ENCODE peak calls at places on chromosomes 7 and 10, in four cellular contexts. W is AG09309, L is OCI-LY7, J is body of pancreas. Q is an unnamed sample.

GRCh38 chr7:14579971-14580370 is 322.6 kb downstream of the DGKB start:
- DNase-seq in W (no peak), L (no peak), J (no peak), Q (no peak)

GRCh38 chr10:75379234-75379724 is 22.3 kb downstream of the ZNF503 start:
- DNase-seq in W (peak), L (no peak), J (no peak), Q (no peak)

GRCh38 chr10:18523025-18523424 is 128.4 kb downstream of the NSUN6 start:
- DNase-seq in W (no peak), L (no peak), J (no peak), Q (no peak)

GRCh38 chr7:12951397-12951801 is 264.0 kb downstream of the ARL4A start:
- DNase-seq in W (no peak), L (no peak), J (no peak), Q (no peak)

GRCh38 chr10:4453950-4454349 is 372.1 kb upstream of the AKR1E2 start:
- DNase-seq in W (no peak), L (no peak), J (no peak), Q (no peak)

GRCh38 chr10:76631054-76631453 is 1006.6 kb downstream of the KCNMA1 start:
- DNase-seq in W (no peak), L (no peak), J (no peak), Q (no peak)

GRCh38 chr7:105990726-105991465 is 27.8 kb downstream of the CDHR3 start:
- DNase-seq in W (no peak), L (no peak), J (no peak), Q (no peak)

GRCh38 chr10:14820010-14820774 is 17.6 kb downstream of the CDNF start:
- DNase-seq in W (peak), L (no peak), J (no peak), Q (no peak)

GRCh38 chr7:20794676-20795075 is 8.0 kb upstream of the SP8 start:
- DNase-seq in W (no peak), L (no peak), J (no peak), Q (no peak)

GRCh38 chr10:127886371-127887051 is 6.2 kb downstream of the CLRN3 start:
- DNase-seq in W (no peak), L (no peak), J (no peak), Q (no peak)

GRCh38 chr10:30747633-30748032 is 118.1 kb upstream of the LYZL2 start:
- DNase-seq in W (no peak), L (no peak), J (no peak), Q (no peak)

GRCh38 chr7:50660830-50661175 is 95.6 kb upstream of the DDC start:
- DNase-seq in W (no peak), L (no peak), J (no peak), Q (no peak)

GRCh38 chr7:140625908-140626868 is 14.4 kb downstream of the DENND2A start:
- DNase-seq in W (peak), L (no peak), J (peak), Q (peak)

GRCh38 chr7:52260046-52260665 is 775.3 kb upstream of the POM121L12 start:
- DNase-seq in W (no peak), L (no peak), J (no peak), Q (no peak)

DNA sequence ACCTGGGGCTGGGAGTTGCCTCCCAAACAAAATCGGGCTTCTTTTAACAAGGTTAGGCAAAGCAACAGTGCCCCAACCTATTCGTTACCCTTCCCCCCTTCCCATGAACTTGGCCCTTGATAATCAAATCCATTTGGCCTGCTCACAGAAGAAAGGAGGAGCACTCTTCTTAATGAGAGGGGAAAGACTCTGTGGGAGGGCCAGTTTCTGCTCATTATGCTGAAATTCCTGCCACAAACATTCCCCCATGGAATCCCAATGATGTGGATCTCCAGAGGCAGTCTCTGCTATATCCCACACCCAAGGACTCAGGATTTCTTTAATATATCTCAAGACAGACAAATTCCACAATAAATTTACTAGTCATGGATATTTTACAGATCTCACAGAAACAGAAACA is 43.0 kb downstream of the LSM5 start:
- DNase-seq in W (no peak), L (no peak), J (no peak), Q (no peak)
- TF ChIP-seq CTCF in W (no peak), L (no peak), J (no peak), Q (no peak)

DNA sequence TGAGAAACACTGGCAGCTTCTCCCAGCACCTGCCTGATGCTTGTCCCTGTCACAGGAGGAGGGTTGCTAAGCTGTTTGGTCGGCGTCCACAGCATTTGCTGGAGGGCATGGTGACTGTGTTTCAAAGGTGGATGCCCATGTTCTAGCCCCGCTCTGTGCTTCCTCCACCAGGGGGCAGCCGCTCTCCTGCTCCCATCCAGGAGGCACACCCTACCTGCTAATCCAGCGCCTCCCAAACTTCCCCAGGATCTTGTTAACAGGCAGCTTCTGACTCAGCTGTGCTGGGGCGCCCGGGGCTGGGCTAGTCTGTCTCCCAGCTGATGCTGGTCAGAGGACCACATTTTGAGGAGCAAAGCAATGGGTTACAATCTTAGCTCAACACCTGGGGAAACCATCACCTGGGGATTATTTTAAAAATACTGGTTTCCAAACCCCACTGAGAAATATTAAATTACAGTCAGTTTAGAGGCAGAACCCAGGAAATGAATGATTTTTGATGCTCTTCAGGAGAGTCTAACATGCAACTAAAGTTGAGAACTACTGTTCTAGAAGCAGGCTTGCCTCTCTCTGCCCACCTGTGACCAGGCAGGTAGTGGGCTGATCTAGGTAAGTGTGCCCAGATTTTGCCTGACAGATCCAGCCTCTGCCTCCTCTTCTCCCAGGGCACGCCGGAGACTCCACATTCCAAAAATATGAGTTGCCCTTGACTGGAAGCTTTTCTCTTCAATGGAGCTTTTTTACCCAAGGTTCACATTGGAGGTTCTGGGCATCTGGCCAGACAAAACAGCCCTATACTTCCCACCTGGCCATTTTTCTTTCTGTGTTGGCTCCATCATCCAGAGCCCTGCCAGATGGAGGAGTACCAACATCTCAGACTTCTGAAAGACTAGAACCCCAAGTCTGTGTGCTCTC is 92.7 kb upstream of the GPR26 start:
- DNase-seq in W (no peak), L (peak), J (peak), Q (peak)
- TF ChIP-seq CTCF in W (peak), L (peak), J (peak), Q (peak)

DNA sequence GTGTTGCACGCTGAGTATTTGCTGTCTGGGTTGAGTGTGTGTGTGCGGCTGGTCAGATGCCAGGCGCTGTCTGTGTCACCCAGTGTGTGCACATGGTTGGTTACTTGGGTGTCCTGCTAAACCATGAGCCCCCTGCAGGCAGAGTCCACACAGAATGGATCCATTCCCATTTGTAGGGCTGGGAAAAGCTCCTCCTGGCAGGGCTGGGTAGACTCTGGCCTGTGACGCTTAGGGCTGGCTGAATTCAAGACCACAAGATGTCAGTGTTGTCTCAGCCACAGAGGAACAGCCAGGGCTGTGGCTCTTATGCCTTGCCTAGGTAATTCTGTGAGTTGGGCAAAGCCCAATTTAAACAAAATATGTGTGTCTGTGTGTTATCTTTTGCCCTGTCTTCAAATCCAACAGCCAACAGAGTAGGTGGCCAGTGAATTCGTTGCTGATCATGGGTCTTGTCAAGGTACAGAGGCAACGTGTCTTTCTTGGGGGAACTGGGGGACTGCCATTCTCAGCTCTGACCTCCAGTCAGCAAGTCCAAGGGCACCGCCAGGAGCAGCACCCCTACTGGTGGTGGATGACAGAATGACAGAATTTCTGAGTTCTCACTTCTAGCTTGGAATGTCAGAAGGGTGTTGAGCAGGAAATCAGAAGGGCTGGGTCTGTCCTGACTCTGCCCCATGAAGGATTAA is 285.1 kb downstream of the CCSER2 start:
- DNase-seq in W (no peak), L (peak), J (peak), Q (peak)
- TF ChIP-seq CTCF in W (peak), L (peak), J (peak), Q (peak)

DNA sequence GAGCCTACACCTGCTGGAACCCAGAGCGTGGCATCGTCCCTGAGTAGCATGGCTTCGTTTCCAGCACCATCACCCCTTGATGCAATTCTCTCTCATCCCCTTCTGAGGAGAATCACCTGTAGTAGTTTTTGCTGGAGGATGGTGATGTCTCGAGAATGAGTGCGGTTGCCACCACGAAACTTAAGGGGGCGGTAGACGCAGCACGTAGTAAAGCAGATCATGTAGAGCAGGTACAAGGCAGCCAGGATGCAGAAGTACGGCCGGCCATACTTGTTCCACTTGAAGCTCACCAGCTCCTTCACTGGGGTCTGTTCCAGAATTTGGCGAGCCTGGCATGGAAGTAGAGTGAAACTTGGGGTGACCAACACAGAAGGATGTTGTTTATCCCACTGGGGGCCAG is 8.1 kb downstream of the TRPV5 start:
- DNase-seq in W (no peak), L (peak), J (no peak), Q (no peak)
- TF ChIP-seq CTCF in W (peak), L (peak), J (no peak), Q (peak)

GRCh38 chr10:6671976-6672375 is 91.9 kb upstream of the PRKCQ start:
- DNase-seq in W (no peak), L (no peak), J (no peak), Q (no peak)

GRCh38 chr10:6667679-6668270 is 87.7 kb upstream of the PRKCQ start:
- DNase-seq in W (no peak), L (peak), J (no peak), Q (peak)

GRCh38 chr10:6667150-6667549 is 87.1 kb upstream of the PRKCQ start:
- DNase-seq in W (no peak), L (no peak), J (no peak), Q (no peak)

GRCh38 chr10:6665847-6666246 is 85.8 kb upstream of the PRKCQ start:
- DNase-seq in W (no peak), L (peak), J (no peak), Q (no peak)

GRCh38 chr10:6669269-6669859 is 89.3 kb upstream of the PRKCQ start:
- DNase-seq in W (peak), L (peak), J (no peak), Q (no peak)
- TF ChIP-seq CTCF in W (peak), L (peak), J (peak), Q (peak)

GRCh38 chr7:2452074-2452507 is 24.1 kb downstream of the GRIFIN start:
- DNase-seq in W (no peak), L (no peak), J (no peak), Q (no peak)
- TF ChIP-seq CTCF in W (no peak), L (no peak), J (no peak), Q (no peak)

GRCh38 chr7:36854652-36855051 is 130.4 kb upstream of the AOAH start:
- DNase-seq in W (no peak), L (no peak), J (no peak), Q (no peak)

GRCh38 chr7:36852017-36852416 is 127.7 kb upstream of the AOAH start:
- DNase-seq in W (no peak), L (no peak), J (no peak), Q (no peak)

GRCh38 chr7:36852931-36853330 is 128.6 kb upstream of the AOAH start:
- DNase-seq in W (no peak), L (no peak), J (no peak), Q (no peak)

GRCh38 chr7:36851382-36851781 is 127.1 kb upstream of the AOAH start:
- DNase-seq in W (no peak), L (no peak), J (no peak), Q (no peak)

DNA sequence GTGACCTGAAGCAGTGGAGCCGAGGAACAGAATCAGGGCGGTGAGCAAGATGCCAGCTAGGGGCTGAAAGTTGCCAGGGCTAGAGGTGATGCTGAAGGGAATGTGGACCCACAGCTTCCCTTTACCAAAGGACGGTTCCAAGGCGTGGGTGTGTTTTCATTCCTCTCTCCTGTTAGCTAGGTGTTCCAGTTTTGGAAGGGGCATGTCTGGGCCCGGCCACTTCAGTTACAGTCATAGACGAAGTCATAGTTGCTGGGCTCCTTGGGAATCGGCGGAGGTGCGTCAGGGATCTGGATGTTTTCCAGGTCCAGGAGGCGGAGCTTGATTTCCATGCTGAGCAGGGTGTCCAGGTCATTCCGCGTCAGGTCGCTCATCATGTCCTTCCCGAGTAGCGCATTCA is 131.0 kb upstream of the AOAH start:
- DNase-seq in W (no peak), L (no peak), J (no peak), Q (no peak)
- TF ChIP-seq CTCF in W (no peak), L (no peak), J (no peak), Q (no peak)

GRCh38 chr10:27723436-27723835 is 22.2 kb downstream of the MKX start:
- DNase-seq in W (peak), L (no peak), J (no peak), Q (no peak)

GRCh38 chr10:27730041-27730440 is 15.6 kb downstream of the MKX start:
- DNase-seq in W (no peak), L (no peak), J (no peak), Q (no peak)

GRCh38 chr10:27719052-27719451 is 26.6 kb downstream of the MKX start:
- DNase-seq in W (no peak), L (no peak), J (no peak), Q (no peak)

GRCh38 chr10:27720529-27720928 is 25.1 kb downstream of the MKX start:
- DNase-seq in W (no peak), L (no peak), J (no peak), Q (no peak)

DNA sequence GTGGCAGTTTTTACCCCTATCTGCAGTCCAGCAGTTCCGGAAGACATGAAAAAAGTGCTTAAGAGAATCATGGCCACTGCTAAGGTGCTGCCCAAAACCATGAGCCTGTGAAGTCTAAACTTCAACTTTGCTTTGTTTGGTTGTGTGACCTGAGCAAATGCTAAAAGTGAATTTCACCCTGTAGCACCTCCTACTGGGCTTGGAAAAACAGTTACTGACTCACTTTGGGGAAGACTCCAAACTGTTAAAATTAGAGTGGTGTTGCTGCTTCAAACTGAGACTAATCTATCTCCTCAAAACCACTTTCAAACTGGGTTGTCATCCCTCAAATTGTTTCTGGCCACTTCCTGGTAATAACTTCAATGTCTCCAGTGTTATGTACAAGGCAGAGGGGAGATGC is 21.3 kb downstream of the MKX start:
- DNase-seq in W (no peak), L (no peak), J (no peak), Q (no peak)
- TF ChIP-seq CTCF in W (peak), L (peak), J (no peak), Q (no peak)

GRCh38 chr7:77349141-77349540 is 67.0 kb downstream of the GSAP start:
- DNase-seq in W (no peak), L (no peak), J (no peak), Q (no peak)
- TF ChIP-seq CTCF in W (no peak), L (no peak), J (no peak), Q (no peak)

Q was measured in glutamatergic neuron.